ENCODE peak calls at places on chromosome 11, in five cellular contexts. W, Z, U, L and C are unnamed samples.

GRCh38 chr11:75024764-75025211 is 36.1 kb downstream of the NEU3 start:
- DNase-seq in W (no peak), Z (peak), U (no peak), L (no peak), C (no peak)

GRCh38 chr11:80860632-80861031 is 1419.8 kb upstream of the TENM4 start:
- DNase-seq in W (no peak), Z (no peak), U (peak), L (peak), C (peak)

GRCh38 chr11:96063886-96064285 is 140.0 kb upstream of the MTMR2 start:
- DNase-seq in W (no peak), Z (no peak), U (no peak), L (no peak), C (no peak)

GRCh38 chr11:34274712-34275398 is 83.0 kb downstream of the ABTB2 start:
- DNase-seq in W (peak), Z (no peak), U (peak), L (peak), C (peak)

GRCh38 chr11:43942651-43943356 is 367 bp downstream of the C11orf96 start:
- DNase-seq in W (no peak), Z (peak), U (no peak), L (no peak), C (no peak)

GRCh38 chr11:22079133-22079847 is 113.6 kb upstream of the ANO5 start:
- DNase-seq in W (no peak), Z (no peak), U (peak), L (no peak), C (no peak)

GRCh38 chr11:2789331-2789730 is 89.5 kb upstream of the KCNQ1OT1 start:
- DNase-seq in W (no peak), Z (no peak), U (no peak), L (no peak), C (no peak)

GRCh38 chr11:134741453-134742227 is 329.6 kb upstream of the B3GAT1 start:
- DNase-seq in W (no peak), Z (no peak), U (no peak), L (no peak), C (peak)

GRCh38 chr11:61369372-61370348 is 7.5 kb downstream of the TMEM138 start:
- DNase-seq in W (no peak), Z (no peak), U (peak), L (peak), C (no peak)

GRCh38 chr11:58770627-58771457 is 39.1 kb upstream of the GLYAT start:
- DNase-seq in W (no peak), Z (no peak), U (peak), L (peak), C (peak)

GRCh38 chr11:30511408-30511807 is 74.7 kb downstream of the MPPED2 start:
- DNase-seq in W (no peak), Z (no peak), U (no peak), L (no peak), C (no peak)

GRCh38 chr11:117519170-117519569 is 191.5 kb downstream of the CEP164 start:
- DNase-seq in W (no peak), Z (no peak), U (no peak), L (no peak), C (no peak)

GRCh38 chr11:99423435-99423983 is 402.8 kb downstream of the CNTN5 start:
- DNase-seq in W (no peak), Z (no peak), U (no peak), L (no peak), C (no peak)

GRCh38 chr11:60345489-60345888 is 18.4 kb downstream of the MS4A6E start:
- DNase-seq in W (no peak), Z (peak), U (peak), L (peak), C (no peak)

GRCh38 chr11:29511394-29511793 is 505.4 kb downstream of the KCNA4 start:
- DNase-seq in W (no peak), Z (no peak), U (no peak), L (no peak), C (no peak)

GRCh38 chr11:43053638-43054412 is 258.0 kb upstream of the API5 start:
- DNase-seq in W (no peak), Z (no peak), U (no peak), L (no peak), C (no peak)

GRCh38 chr11:17519031-17519430 is 25.2 kb downstream of the USH1C start:
- DNase-seq in W (peak), Z (no peak), U (no peak), L (no peak), C (no peak)

GRCh38 chr11:31802990-31803812 is 7.9 kb downstream of the PAX6 start:
- DNase-seq in W (no peak), Z (peak), U (no peak), L (no peak), C (no peak)

GRCh38 chr11:62108017-62108750 is 15.6 kb upstream of the INCENP start:
- DNase-seq in W (peak), Z (peak), U (peak), L (peak), C (peak)

GRCh38 chr11:3207530-3208189 is 11.0 kb downstream of the MRGPRG start:
- DNase-seq in W (no peak), Z (no peak), U (no peak), L (no peak), C (no peak)

GRCh38 chr11:13216019-13217006 is 61.3 kb upstream of the BMAL1 start:
- DNase-seq in W (no peak), Z (peak), U (peak), L (peak), C (peak)

GRCh38 chr11:8090756-8091155 is 9.7 kb downstream of the TUB start:
- DNase-seq in W (no peak), Z (peak), U (no peak), L (peak), C (no peak)

GRCh38 chr11:76672431-76673163 is 2.0 kb upstream of the LRRC32 start:
- DNase-seq in W (no peak), Z (no peak), U (no peak), L (no peak), C (no peak)

GRCh38 chr11:64013141-64013896 is 22.4 kb upstream of the FLRT1 start:
- DNase-seq in W (no peak), Z (no peak), U (no peak), L (no peak), C (no peak)

GRCh38 chr11:132122701-132123100 is 752.3 kb downstream of the NTM start:
- DNase-seq in W (no peak), Z (no peak), U (no peak), L (no peak), C (no peak)

GRCh38 chr11:107924306-107924705 is 3.9 kb upstream of the RAB39A start:
- DNase-seq in W (no peak), Z (no peak), U (no peak), L (no peak), C (no peak)

GRCh38 chr11:27839226-27839913 is 139.1 kb upstream of the BDNF start:
- DNase-seq in W (no peak), Z (peak), U (peak), L (peak), C (peak)

GRCh38 chr11:117394221-117394925 is 66.7 kb downstream of the CEP164 start:
- DNase-seq in W (no peak), Z (no peak), U (no peak), L (no peak), C (no peak)

GRCh38 chr11:47552086-47552580 is 799 bp downstream of the CELF1 start:
- DNase-seq in W (no peak), Z (peak), U (peak), L (peak), C (peak)

GRCh38 chr11:12087075-12087775 is 23.2 kb upstream of the MICAL2 start:
- DNase-seq in W (peak), Z (peak), U (peak), L (peak), C (peak)